ENCODE peak calls at places on chromosome 16, in four cellular contexts. One of them, this sample, is unnamed.

GRCh38 chr16:85015481-85016177 is 4.3 kb upstream of the ZDHHC7 start:
- DNase-seq in esophagus squamous epithelium: no peak
- DNase-seq in natural killer cell: no peak
- DNase-seq in GM12864: no peak
- DNase-seq in this sample: no peak

GRCh38 chr16:73068546-73069401 is 20.8 kb upstream of the ZFHX3 start:
- DNase-seq in esophagus squamous epithelium: no peak
- DNase-seq in natural killer cell: no peak
- DNase-seq in GM12864: no peak
- DNase-seq in this sample: no peak

GRCh38 chr16:4385066-4385788 is 13.6 kb downstream of the VASN start:
- DNase-seq in esophagus squamous epithelium: no peak
- DNase-seq in natural killer cell: no peak
- DNase-seq in GM12864: no peak
- DNase-seq in this sample: no peak

GRCh38 chr16:84228321-84228838 is 11.4 kb downstream of the KCNG4 start:
- DNase-seq in esophagus squamous epithelium: no peak
- DNase-seq in natural killer cell: no peak
- DNase-seq in GM12864: no peak
- DNase-seq in this sample: no peak

GRCh38 chr16:9015489-9015888 is 51.8 kb upstream of the USP7 start:
- DNase-seq in esophagus squamous epithelium: no peak
- DNase-seq in natural killer cell: no peak
- DNase-seq in GM12864: no peak
- DNase-seq in this sample: no peak

GRCh38 chr16:4316732-4317461 is 1.0 kb downstream of the GLIS2 start:
- DNase-seq in esophagus squamous epithelium: no peak
- DNase-seq in natural killer cell: no peak
- DNase-seq in GM12864: no peak
- DNase-seq in this sample: no peak

GRCh38 chr16:27838536-27839175 is 224.9 kb downstream of the GSG1L start:
- DNase-seq in esophagus squamous epithelium: no peak
- DNase-seq in natural killer cell: no peak
- DNase-seq in GM12864: no peak
- DNase-seq in this sample: no peak

GRCh38 chr16:84234656-84235285 is 5.0 kb downstream of the KCNG4 start:
- DNase-seq in esophagus squamous epithelium: no peak
- DNase-seq in natural killer cell: no peak
- DNase-seq in GM12864: no peak
- DNase-seq in this sample: no peak

GRCh38 chr16:81830845-81831600 is 51.9 kb downstream of the PLCG2 start:
- DNase-seq in esophagus squamous epithelium: no peak
- DNase-seq in natural killer cell: no peak
- DNase-seq in GM12864: no peak
- DNase-seq in this sample: no peak

GRCh38 chr16:57694191-57694555 is 433 bp upstream of the DRC7 start:
- DNase-seq in esophagus squamous epithelium: no peak
- DNase-seq in natural killer cell: no peak
- DNase-seq in GM12864: no peak
- DNase-seq in this sample: no peak

GRCh38 chr16:29857133-29857760 is 5.8 kb downstream of the CDIPT start:
- DNase-seq in esophagus squamous epithelium: no peak
- DNase-seq in natural killer cell: no peak
- DNase-seq in GM12864: no peak
- DNase-seq in this sample: no peak

GRCh38 chr16:84885024-84885910 is 65.5 kb downstream of the CRISPLD2 start:
- DNase-seq in esophagus squamous epithelium: no peak
- DNase-seq in natural killer cell: no peak
- DNase-seq in GM12864: no peak
- DNase-seq in this sample: no peak

GRCh38 chr16:87178977-87179376 is 138.2 kb downstream of the C16orf95 start:
- DNase-seq in esophagus squamous epithelium: no peak
- DNase-seq in natural killer cell: no peak
- DNase-seq in GM12864: no peak
- DNase-seq in this sample: no peak

GRCh38 chr16:57540387-57540786 is 2.1 kb upstream of the ADGRG5 start:
- DNase-seq in esophagus squamous epithelium: no peak
- DNase-seq in natural killer cell: no peak
- DNase-seq in GM12864: no peak
- DNase-seq in this sample: no peak

GRCh38 chr16:13507530-13507929 is 412.4 kb upstream of the ERCC4 start:
- DNase-seq in esophagus squamous epithelium: no peak
- DNase-seq in natural killer cell: no peak
- DNase-seq in GM12864: no peak
- DNase-seq in this sample: no peak

DNA sequence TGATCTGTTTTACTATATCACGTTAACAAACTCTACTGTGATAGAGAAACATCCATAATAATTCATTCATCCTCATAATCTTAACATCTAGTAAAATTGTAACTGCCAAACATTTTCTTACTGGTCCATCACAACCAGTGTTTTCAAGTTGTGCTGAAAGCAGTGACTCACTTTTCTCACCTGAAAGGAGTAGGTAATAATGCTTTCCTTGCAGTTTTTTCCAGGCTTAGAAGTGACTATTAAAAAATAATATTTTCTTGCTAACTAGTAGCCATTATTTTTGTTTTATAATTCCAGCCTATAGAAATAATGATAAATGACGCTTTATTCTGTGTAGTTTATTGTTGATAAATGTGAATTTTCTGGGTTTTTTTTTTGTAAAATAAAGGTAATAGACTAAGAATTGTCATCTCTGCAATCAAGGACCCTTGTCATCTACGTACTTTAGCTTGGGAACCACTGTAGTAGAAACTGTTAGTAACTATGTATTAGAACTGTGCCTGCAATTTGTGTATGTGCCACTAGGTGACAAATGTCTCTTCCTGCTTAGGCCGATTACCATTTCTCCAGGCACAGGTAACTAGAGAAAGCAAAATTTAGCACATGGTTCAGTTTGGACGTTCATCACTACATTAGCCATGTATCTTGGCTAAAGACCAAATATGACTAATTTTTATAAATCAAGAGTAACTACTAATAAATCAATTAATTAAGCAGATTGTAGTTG is 409.4 kb upstream of the ERCC4 start:
- DNase-seq in esophagus squamous epithelium: no peak
- DNase-seq in natural killer cell: no peak
- DNase-seq in GM12864: no peak
- DNase-seq in this sample: no peak
- TF ChIP-seq CTCF in esophagus squamous epithelium: no peak
- TF ChIP-seq CTCF in natural killer cell: no peak
- TF ChIP-seq CTCF in GM12864: peak; percentile 57
- TF ChIP-seq CTCF in this sample: no peak

DNA sequence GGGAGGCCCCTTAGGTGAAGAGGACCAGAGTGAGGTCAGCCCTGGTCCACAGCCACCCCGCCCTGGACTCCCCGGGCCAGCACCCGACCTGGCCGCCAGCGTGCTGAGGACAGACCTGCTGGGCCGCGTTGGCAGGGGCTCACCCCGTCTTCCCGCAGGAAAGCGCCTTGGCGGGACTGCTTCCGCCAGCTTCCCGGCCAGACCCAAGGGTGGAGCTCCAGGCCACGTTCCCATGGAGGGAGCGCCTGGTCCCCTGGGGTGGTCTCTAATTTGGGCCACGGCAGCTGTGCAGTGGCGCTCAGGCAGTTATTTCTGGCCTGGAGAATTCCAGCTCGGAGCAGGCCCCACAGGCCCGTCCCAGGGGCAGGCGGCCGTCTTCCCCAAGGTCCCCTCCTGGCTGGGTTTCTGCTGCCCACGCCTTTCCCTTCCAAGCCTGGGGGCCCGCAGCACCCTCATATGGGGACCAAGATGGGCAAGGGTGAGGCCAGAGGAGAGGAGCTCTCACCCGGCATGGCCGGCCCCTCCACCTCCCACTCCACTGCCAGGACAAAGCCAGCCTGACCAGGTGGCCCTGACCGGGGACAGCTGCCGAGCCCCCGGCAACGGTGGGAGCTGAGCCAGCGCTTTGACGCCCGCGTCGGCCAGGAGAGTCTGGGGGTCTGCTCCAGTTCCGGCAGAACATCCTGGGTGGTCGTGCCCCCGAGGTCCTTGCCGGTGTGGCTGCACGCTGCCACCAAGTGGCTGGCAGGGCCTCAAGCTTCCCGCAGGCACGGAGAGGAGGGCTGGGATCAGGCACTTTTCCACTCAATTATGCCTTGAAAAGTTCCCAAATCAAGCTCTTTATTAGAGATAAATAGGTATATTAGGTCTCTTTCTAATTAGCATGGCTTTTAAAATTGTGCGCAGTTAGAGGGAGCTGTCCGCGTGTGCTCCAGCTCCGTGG is 28.1 kb downstream of the CACNA1H start:
- DNase-seq in esophagus squamous epithelium: no peak
- DNase-seq in natural killer cell: no peak
- DNase-seq in GM12864: no peak
- DNase-seq in this sample: no peak
- TF ChIP-seq CTCF in esophagus squamous epithelium: no peak
- TF ChIP-seq CTCF in natural killer cell: no peak
- TF ChIP-seq CTCF in GM12864: no peak
- TF ChIP-seq CTCF in this sample: no peak

GRCh38 chr16:3180445-3180878 is 7.5 kb upstream of the OR1F1 start:
- DNase-seq in esophagus squamous epithelium: no peak
- DNase-seq in natural killer cell: no peak
- DNase-seq in GM12864: no peak
- DNase-seq in this sample: no peak

GRCh38 chr16:3179651-3180050 is 8.4 kb upstream of the OR1F1 start:
- DNase-seq in esophagus squamous epithelium: no peak
- DNase-seq in natural killer cell: no peak
- DNase-seq in GM12864: no peak
- DNase-seq in this sample: no peak

GRCh38 chr16:3183445-3184139 is 4.4 kb upstream of the OR1F1 start:
- DNase-seq in esophagus squamous epithelium: no peak
- DNase-seq in natural killer cell: no peak
- DNase-seq in GM12864: no peak
- DNase-seq in this sample: no peak

GRCh38 chr16:3186946-3187690 is 886 bp upstream of the OR1F1 start:
- DNase-seq in esophagus squamous epithelium: no peak
- DNase-seq in natural killer cell: no peak
- DNase-seq in GM12864: no peak
- DNase-seq in this sample: no peak

DNA sequence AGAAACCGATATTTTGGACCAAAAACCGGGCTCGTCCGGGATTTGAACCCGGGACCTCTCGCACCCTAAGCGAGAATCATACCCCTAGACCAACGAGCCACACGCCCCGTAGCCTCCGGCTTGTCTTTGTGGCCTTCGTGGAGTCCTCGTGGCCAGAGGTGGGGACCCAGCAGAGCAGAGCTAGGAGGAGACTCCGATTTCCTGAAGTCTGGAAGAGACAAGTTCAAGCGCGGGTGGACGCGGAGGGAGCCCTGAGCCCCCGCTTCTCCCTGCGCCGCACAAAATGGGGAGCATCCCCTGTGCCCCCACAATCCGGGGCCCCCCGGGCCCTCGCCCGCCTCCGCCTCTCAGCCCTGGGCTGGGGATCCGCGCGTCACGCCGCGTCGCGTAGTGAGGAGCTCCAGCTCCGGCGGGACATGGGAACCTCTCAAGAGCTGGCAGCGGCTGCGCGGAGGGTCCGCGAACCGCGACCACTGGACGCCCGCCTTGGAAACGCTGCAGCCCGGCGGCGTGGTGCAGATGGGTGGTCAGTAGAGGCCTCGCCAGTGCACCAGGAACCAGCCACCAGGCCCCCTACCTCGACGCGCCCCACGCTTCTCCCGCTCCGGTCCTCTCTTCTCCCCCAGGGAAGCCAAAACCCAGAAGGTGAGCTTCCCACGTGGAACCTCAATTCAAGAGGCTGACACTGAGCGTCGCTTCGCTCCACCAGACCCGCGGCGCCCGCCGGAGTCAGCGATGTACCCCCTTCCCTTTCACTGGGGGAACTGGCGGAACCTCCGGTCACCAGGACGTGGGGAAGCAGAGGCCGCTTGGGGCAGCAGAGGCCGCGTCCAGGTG is 5.2 kb upstream of the OR1F1 start:
- DNase-seq in esophagus squamous epithelium: no peak
- DNase-seq in natural killer cell: no peak
- DNase-seq in GM12864: no peak
- DNase-seq in this sample: no peak
- TF ChIP-seq CTCF in esophagus squamous epithelium: no peak
- TF ChIP-seq CTCF in natural killer cell: peak; percentile 54
- TF ChIP-seq CTCF in GM12864: peak; percentile 24
- TF ChIP-seq CTCF in this sample: no peak

GRCh38 chr16:26770547-26770946 is 296.2 kb upstream of the C16orf82 start:
- DNase-seq in esophagus squamous epithelium: no peak
- DNase-seq in natural killer cell: no peak
- DNase-seq in GM12864: no peak
- DNase-seq in this sample: no peak

GRCh38 chr16:26762596-26762995 is 304.1 kb upstream of the C16orf82 start:
- DNase-seq in esophagus squamous epithelium: no peak
- DNase-seq in natural killer cell: no peak
- DNase-seq in GM12864: no peak
- DNase-seq in this sample: no peak

GRCh38 chr16:26765087-26765486 is 301.6 kb upstream of the C16orf82 start:
- DNase-seq in esophagus squamous epithelium: no peak
- DNase-seq in natural killer cell: no peak
- DNase-seq in GM12864: no peak
- DNase-seq in this sample: no peak
- TF ChIP-seq CTCF in esophagus squamous epithelium: peak; percentile 13
- TF ChIP-seq CTCF in natural killer cell: peak; percentile 7
- TF ChIP-seq CTCF in GM12864: peak; percentile 58
- TF ChIP-seq CTCF in this sample: no peak

DNA sequence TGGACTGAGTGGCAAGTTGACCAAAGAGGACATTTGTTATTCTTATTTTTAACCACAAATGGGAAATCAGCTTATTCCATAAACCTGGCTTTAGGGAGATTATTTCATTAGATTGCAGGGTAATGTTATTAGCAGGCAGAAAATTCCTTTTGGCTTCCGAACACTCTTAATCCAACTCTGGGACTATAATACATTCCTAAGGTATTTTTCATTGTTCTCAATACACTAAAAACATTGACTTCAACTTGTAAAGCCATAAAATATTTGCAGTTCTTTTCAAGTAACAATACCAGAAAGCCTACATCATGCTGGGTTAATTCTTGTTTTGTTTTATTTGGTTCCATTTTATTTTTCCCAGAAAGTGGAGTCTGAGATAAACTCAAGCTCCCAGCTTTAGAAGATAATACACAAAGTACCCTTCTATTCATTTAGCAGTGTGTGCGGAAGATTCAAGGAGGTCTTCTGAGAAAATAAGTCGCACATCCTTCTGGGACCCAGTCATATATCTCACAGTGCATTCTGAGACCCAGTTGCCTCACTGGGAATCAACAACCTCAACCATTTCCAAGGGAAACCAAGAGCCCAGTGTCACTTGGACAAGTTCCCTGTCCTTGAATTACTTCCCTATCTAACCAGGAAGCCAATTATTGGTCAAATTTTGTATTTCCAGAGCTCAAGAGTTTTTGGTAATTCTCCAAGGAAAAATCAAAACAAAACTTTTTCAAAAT is 389.7 kb upstream of the DYNLRB2 start:
- DNase-seq in esophagus squamous epithelium: no peak
- DNase-seq in natural killer cell: no peak
- DNase-seq in GM12864: no peak
- DNase-seq in this sample: no peak
- TF ChIP-seq CTCF in esophagus squamous epithelium: no peak
- TF ChIP-seq CTCF in natural killer cell: no peak
- TF ChIP-seq CTCF in GM12864: no peak
- TF ChIP-seq CTCF in this sample: no peak

DNA sequence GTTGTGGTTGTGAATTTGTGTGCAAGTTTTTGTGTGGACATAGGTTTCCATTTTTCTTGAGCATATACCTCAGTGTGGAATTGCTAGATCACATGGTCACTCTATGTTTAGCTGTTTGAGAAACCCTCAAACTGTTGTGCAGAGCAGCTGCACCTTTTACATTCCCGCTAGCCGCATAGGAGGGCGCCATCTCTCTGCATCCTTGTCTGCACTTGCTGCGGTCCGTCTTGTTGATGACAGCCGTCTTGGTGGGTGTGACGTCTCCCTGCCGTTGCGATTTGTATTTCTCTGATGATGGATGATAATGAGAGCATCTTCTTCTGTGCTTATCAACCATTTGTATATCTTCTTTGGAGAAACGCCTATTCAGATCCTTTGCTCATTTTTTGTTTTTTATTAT is 25.1 kb upstream of the IL17C start:
- DNase-seq in esophagus squamous epithelium: no peak
- DNase-seq in natural killer cell: no peak
- DNase-seq in GM12864: no peak
- DNase-seq in this sample: no peak
- TF ChIP-seq CTCF in esophagus squamous epithelium: no peak
- TF ChIP-seq CTCF in natural killer cell: no peak
- TF ChIP-seq CTCF in GM12864: no peak
- TF ChIP-seq CTCF in this sample: no peak

This sample was measured in activated B cell treated with CpG ODN at 0.5 μM for 24 hours.